ENCODE peak calls at places on chromosome 1, in eight cellular contexts. One of them, this sample, is unnamed.

GRCh38 chr1:233406994-233407631 is 79.6 kb downstream of the MAP3K21 start:
- DNase-seq in CD8-positive, alpha-beta memory T cell: no peak
- DNase-seq in hepatocyte: peak; percentile 15
- DNase-seq in sigmoid colon: no peak
- DNase-seq in cardiac fibroblast: no peak
- DNase-seq in left ventricle myocardium inferior: no peak
- DNase-seq in foreskin fibroblast: no peak
- DNase-seq in fibroblast of mammary gland: no peak
- DNase-seq in this sample: no peak

GRCh38 chr1:40776236-40777072 is 7.1 kb upstream of the KCNQ4 start:
- DNase-seq in foreskin fibroblast: no peak
- DNase-seq in sigmoid colon: no peak
- DNase-seq in CD8-positive, alpha-beta memory T cell: no peak
- DNase-seq in hepatocyte: no peak
- DNase-seq in cardiac fibroblast: no peak
- DNase-seq in left ventricle myocardium inferior: no peak
- DNase-seq in fibroblast of mammary gland: no peak
- DNase-seq in this sample: no peak

GRCh38 chr1:21536223-21536622 is 27.0 kb downstream of the ALPL start:
- DNase-seq in sigmoid colon: no peak
- DNase-seq in fibroblast of mammary gland: peak; percentile 60
- DNase-seq in cardiac fibroblast: peak; percentile 84
- DNase-seq in hepatocyte: no peak
- DNase-seq in left ventricle myocardium inferior: no peak
- DNase-seq in CD8-positive, alpha-beta memory T cell: no peak
- DNase-seq in foreskin fibroblast: no peak
- DNase-seq in this sample: no peak

GRCh38 chr1:50661626-50662025 is 238.4 kb upstream of the DMRTA2 start:
- DNase-seq in hepatocyte: no peak
- DNase-seq in fibroblast of mammary gland: peak; percentile 54
- DNase-seq in foreskin fibroblast: no peak
- DNase-seq in CD8-positive, alpha-beta memory T cell: no peak
- DNase-seq in cardiac fibroblast: no peak
- DNase-seq in sigmoid colon: no peak
- DNase-seq in left ventricle myocardium inferior: no peak
- DNase-seq in this sample: peak; percentile 34

GRCh38 chr1:198480876-198481275 is 59.6 kb downstream of the ATP6V1G3 start:
- DNase-seq in left ventricle myocardium inferior: no peak
- DNase-seq in fibroblast of mammary gland: no peak
- DNase-seq in sigmoid colon: no peak
- DNase-seq in cardiac fibroblast: no peak
- DNase-seq in CD8-positive, alpha-beta memory T cell: no peak
- DNase-seq in foreskin fibroblast: no peak
- DNase-seq in hepatocyte: no peak
- DNase-seq in this sample: no peak

GRCh38 chr1:4362314-4363044 is 291.9 kb upstream of the AJAP1 start:
- DNase-seq in CD8-positive, alpha-beta memory T cell: no peak
- DNase-seq in foreskin fibroblast: no peak
- DNase-seq in hepatocyte: no peak
- DNase-seq in fibroblast of mammary gland: no peak
- DNase-seq in left ventricle myocardium inferior: no peak
- DNase-seq in cardiac fibroblast: no peak
- DNase-seq in sigmoid colon: no peak
- DNase-seq in this sample: no peak

GRCh38 chr1:8571200-8571984 is 246.0 kb downstream of the RERE start:
- DNase-seq in CD8-positive, alpha-beta memory T cell: no peak
- DNase-seq in left ventricle myocardium inferior: no peak
- DNase-seq in sigmoid colon: no peak
- DNase-seq in cardiac fibroblast: peak; percentile 76
- DNase-seq in hepatocyte: peak; percentile 33
- DNase-seq in foreskin fibroblast: peak; percentile 26
- DNase-seq in fibroblast of mammary gland: peak; percentile 75
- DNase-seq in this sample: peak; percentile 43

GRCh38 chr1:204080163-204080903 is 7.4 kb downstream of the SOX13 start:
- DNase-seq in fibroblast of mammary gland: peak; percentile 84
- DNase-seq in left ventricle myocardium inferior: peak; percentile 74
- DNase-seq in hepatocyte: peak; percentile 95
- DNase-seq in cardiac fibroblast: peak; percentile 94
- DNase-seq in sigmoid colon: peak; percentile 92
- DNase-seq in CD8-positive, alpha-beta memory T cell: no peak
- DNase-seq in foreskin fibroblast: peak; percentile 80
- DNase-seq in this sample: peak; percentile 87

GRCh38 chr1:167057297-167057688 is 32.9 kb downstream of the GPA33 start:
- DNase-seq in fibroblast of mammary gland: peak; percentile 19
- DNase-seq in cardiac fibroblast: peak; percentile 29
- DNase-seq in CD8-positive, alpha-beta memory T cell: no peak
- DNase-seq in foreskin fibroblast: peak; percentile 11
- DNase-seq in sigmoid colon: no peak
- DNase-seq in hepatocyte: peak; percentile 65
- DNase-seq in left ventricle myocardium inferior: no peak
- DNase-seq in this sample: peak; percentile 72

GRCh38 chr1:8259498-8260290 is 58.2 kb upstream of the SLC45A1 start:
- DNase-seq in foreskin fibroblast: peak; percentile 50
- DNase-seq in fibroblast of mammary gland: peak; percentile 60
- DNase-seq in cardiac fibroblast: peak; percentile 72
- DNase-seq in hepatocyte: peak; percentile 39
- DNase-seq in CD8-positive, alpha-beta memory T cell: no peak
- DNase-seq in left ventricle myocardium inferior: no peak
- DNase-seq in sigmoid colon: peak; percentile 86
- DNase-seq in this sample: peak; percentile 79

GRCh38 chr1:151867785-151868403 is 14.4 kb upstream of the THEM5 start:
- DNase-seq in sigmoid colon: no peak
- DNase-seq in fibroblast of mammary gland: peak; percentile 90
- DNase-seq in left ventricle myocardium inferior: no peak
- DNase-seq in hepatocyte: no peak
- DNase-seq in cardiac fibroblast: peak; percentile 91
- DNase-seq in CD8-positive, alpha-beta memory T cell: no peak
- DNase-seq in foreskin fibroblast: peak; percentile 67
- DNase-seq in this sample: peak; percentile 46

GRCh38 chr1:43367026-43367903 is 546 bp downstream of the ELOVL1 start:
- DNase-seq in sigmoid colon: no peak
- DNase-seq in hepatocyte: peak; percentile 56
- DNase-seq in left ventricle myocardium inferior: peak; percentile 25
- DNase-seq in fibroblast of mammary gland: no peak
- DNase-seq in CD8-positive, alpha-beta memory T cell: no peak
- DNase-seq in cardiac fibroblast: no peak
- DNase-seq in foreskin fibroblast: peak; percentile 73
- DNase-seq in this sample: no peak

GRCh38 chr1:39395357-39395831 is 96.0 kb upstream of the BMP8A start:
- DNase-seq in sigmoid colon: no peak
- DNase-seq in left ventricle myocardium inferior: no peak
- DNase-seq in hepatocyte: peak; percentile 27
- DNase-seq in cardiac fibroblast: peak; percentile 78
- DNase-seq in fibroblast of mammary gland: peak; percentile 79
- DNase-seq in foreskin fibroblast: peak; percentile 85
- DNase-seq in CD8-positive, alpha-beta memory T cell: no peak
- DNase-seq in this sample: peak; percentile 92

GRCh38 chr1:67646145-67647035 is 38.6 kb upstream of the GADD45A start:
- DNase-seq in fibroblast of mammary gland: peak; percentile 30
- DNase-seq in cardiac fibroblast: peak; percentile 60
- DNase-seq in hepatocyte: peak; percentile 56
- DNase-seq in left ventricle myocardium inferior: peak; percentile 57
- DNase-seq in CD8-positive, alpha-beta memory T cell: no peak
- DNase-seq in sigmoid colon: no peak
- DNase-seq in foreskin fibroblast: no peak
- DNase-seq in this sample: peak; percentile 42

GRCh38 chr1:27773732-27774445 is 870 bp downstream of the STX12 start:
- DNase-seq in fibroblast of mammary gland: peak; percentile 29
- DNase-seq in hepatocyte: no peak
- DNase-seq in foreskin fibroblast: no peak
- DNase-seq in sigmoid colon: no peak
- DNase-seq in cardiac fibroblast: peak; percentile 33
- DNase-seq in CD8-positive, alpha-beta memory T cell: peak; percentile 21
- DNase-seq in left ventricle myocardium inferior: no peak
- DNase-seq in this sample: peak; percentile 45

GRCh38 chr1:205950280-205950679 is 7.0 kb upstream of the SLC26A9 start:
- DNase-seq in foreskin fibroblast: peak; percentile 66
- DNase-seq in left ventricle myocardium inferior: no peak
- DNase-seq in cardiac fibroblast: peak; percentile 74
- DNase-seq in fibroblast of mammary gland: peak; percentile 71
- DNase-seq in sigmoid colon: peak; percentile 70
- DNase-seq in hepatocyte: no peak
- DNase-seq in CD8-positive, alpha-beta memory T cell: no peak
- DNase-seq in this sample: peak; percentile 65

GRCh38 chr1:216464489-216464888 is 41.2 kb upstream of the USH2A start:
- DNase-seq in sigmoid colon: no peak
- DNase-seq in CD8-positive, alpha-beta memory T cell: no peak
- DNase-seq in left ventricle myocardium inferior: no peak
- DNase-seq in fibroblast of mammary gland: peak; percentile 90
- DNase-seq in cardiac fibroblast: peak; percentile 76
- DNase-seq in foreskin fibroblast: peak; percentile 83
- DNase-seq in hepatocyte: no peak
- DNase-seq in this sample: peak; percentile 91

DNA sequence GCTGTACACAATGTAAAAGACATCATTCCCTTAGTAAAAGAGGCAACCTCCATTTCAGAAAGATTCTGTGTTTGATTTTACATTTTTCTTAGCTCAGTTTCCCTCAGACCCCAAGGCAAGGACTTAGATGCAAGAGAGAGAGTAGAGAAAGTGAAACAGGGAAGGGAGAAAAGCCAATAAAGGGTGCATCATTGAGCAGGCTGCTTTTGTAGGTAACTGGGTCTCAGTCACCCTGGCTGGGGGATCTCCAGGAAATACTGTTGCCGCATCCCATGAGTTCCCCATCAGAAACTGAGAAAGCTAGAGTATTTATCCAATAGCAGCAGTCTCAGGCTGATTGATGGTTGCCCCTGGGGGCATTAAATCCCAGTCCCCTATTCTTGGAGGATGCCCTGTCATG is 23.1 kb upstream of the DNAH14 start:
- DNase-seq in cardiac fibroblast: no peak
- DNase-seq in fibroblast of mammary gland: no peak
- DNase-seq in hepatocyte: no peak
- DNase-seq in foreskin fibroblast: no peak
- DNase-seq in CD8-positive, alpha-beta memory T cell: no peak
- DNase-seq in sigmoid colon: no peak
- DNase-seq in left ventricle myocardium inferior: no peak
- DNase-seq in this sample: no peak
- H3K4me3 ChIP-seq in cardiac fibroblast: no peak overlapping the region
- H3K4me3 ChIP-seq in fibroblast of mammary gland: no peak overlapping the region
- H3K4me3 ChIP-seq in hepatocyte: no peak overlapping the region
- H3K4me3 ChIP-seq in foreskin fibroblast: no peak overlapping the region
- H3K4me3 ChIP-seq in CD8-positive, alpha-beta memory T cell: no peak overlapping the region
- H3K4me3 ChIP-seq in sigmoid colon: no peak overlapping the region
- H3K4me3 ChIP-seq in left ventricle myocardium inferior: no peak overlapping the region
- H3K4me3 ChIP-seq in this sample: no peak overlapping the region

GRCh38 chr1:66383168-66383567 is 150.8 kb upstream of the SGIP1 start:
- DNase-seq in cardiac fibroblast: no peak
- DNase-seq in CD8-positive, alpha-beta memory T cell: no peak
- DNase-seq in sigmoid colon: no peak
- DNase-seq in left ventricle myocardium inferior: no peak
- DNase-seq in fibroblast of mammary gland: no peak
- DNase-seq in hepatocyte: no peak
- DNase-seq in foreskin fibroblast: no peak
- DNase-seq in this sample: no peak
- H3K4me3 ChIP-seq in cardiac fibroblast: no peak overlapping the region
- H3K4me3 ChIP-seq in CD8-positive, alpha-beta memory T cell: no peak overlapping the region
- H3K4me3 ChIP-seq in sigmoid colon: no peak overlapping the region
- H3K4me3 ChIP-seq in left ventricle myocardium inferior: no peak overlapping the region
- H3K4me3 ChIP-seq in fibroblast of mammary gland: no peak overlapping the region
- H3K4me3 ChIP-seq in hepatocyte: no peak overlapping the region
- H3K4me3 ChIP-seq in foreskin fibroblast: no peak overlapping the region
- H3K4me3 ChIP-seq in this sample: no peak overlapping the region

GRCh38 chr1:109912873-109913272 is 2.2 kb downstream of the CSF1 start:
- DNase-seq in sigmoid colon: no peak
- DNase-seq in cardiac fibroblast: peak; percentile 68
- DNase-seq in left ventricle myocardium inferior: no peak
- DNase-seq in hepatocyte: no peak
- DNase-seq in CD8-positive, alpha-beta memory T cell: no peak
- DNase-seq in fibroblast of mammary gland: peak; percentile 65
- DNase-seq in foreskin fibroblast: peak; percentile 57
- DNase-seq in this sample: peak; percentile 30
- H3K4me3 ChIP-seq in sigmoid colon: peak overlapping the region; percentile 90
- H3K4me3 ChIP-seq in cardiac fibroblast: peak overlapping the region; percentile 98
- H3K4me3 ChIP-seq in left ventricle myocardium inferior: peak overlapping the region; percentile 96
- H3K4me3 ChIP-seq in hepatocyte: no peak overlapping the region
- H3K4me3 ChIP-seq in CD8-positive, alpha-beta memory T cell: no peak overlapping the region
- H3K4me3 ChIP-seq in fibroblast of mammary gland: peak overlapping the region; percentile 92
- H3K4me3 ChIP-seq in foreskin fibroblast: peak overlapping the region; percentile 97
- H3K4me3 ChIP-seq in this sample: peak overlapping the region; percentile 83

DNA sequence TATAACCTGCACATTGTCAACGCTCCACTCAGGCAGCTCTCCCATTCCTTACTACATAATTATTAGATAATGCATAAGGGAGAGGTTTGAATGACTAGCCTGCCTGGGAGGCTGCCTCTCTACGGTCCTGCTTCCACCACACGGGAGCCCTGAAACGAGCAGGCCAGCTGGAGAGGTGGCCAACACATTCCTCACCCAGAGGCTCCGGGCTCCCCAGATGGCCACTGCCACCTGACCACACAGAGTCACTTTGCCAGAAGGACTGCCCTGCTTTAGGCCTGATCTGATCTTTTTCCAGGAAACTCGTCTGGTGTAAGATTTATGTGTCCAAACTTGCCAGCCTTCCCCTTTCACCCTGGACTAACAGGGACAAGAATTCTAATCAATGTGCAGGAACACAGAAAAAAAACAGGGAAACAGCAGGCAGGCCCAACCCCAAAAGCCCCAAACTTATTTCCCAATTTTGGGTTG is 27.8 kb downstream of the HIVEP3 start:
- DNase-seq in left ventricle myocardium inferior: peak; percentile 48
- DNase-seq in fibroblast of mammary gland: no peak
- DNase-seq in CD8-positive, alpha-beta memory T cell: no peak
- DNase-seq in cardiac fibroblast: peak; percentile 29
- DNase-seq in hepatocyte: no peak
- DNase-seq in foreskin fibroblast: no peak
- DNase-seq in sigmoid colon: no peak
- DNase-seq in this sample: no peak
- H3K4me3 ChIP-seq in left ventricle myocardium inferior: peak overlapping the region; percentile 56
- H3K4me3 ChIP-seq in fibroblast of mammary gland: no peak overlapping the region
- H3K4me3 ChIP-seq in CD8-positive, alpha-beta memory T cell: peak overlapping the region; percentile 40
- H3K4me3 ChIP-seq in cardiac fibroblast: no peak overlapping the region
- H3K4me3 ChIP-seq in hepatocyte: no peak overlapping the region
- H3K4me3 ChIP-seq in foreskin fibroblast: no peak overlapping the region
- H3K4me3 ChIP-seq in sigmoid colon: no peak overlapping the region
- H3K4me3 ChIP-seq in this sample: no peak overlapping the region

DNA sequence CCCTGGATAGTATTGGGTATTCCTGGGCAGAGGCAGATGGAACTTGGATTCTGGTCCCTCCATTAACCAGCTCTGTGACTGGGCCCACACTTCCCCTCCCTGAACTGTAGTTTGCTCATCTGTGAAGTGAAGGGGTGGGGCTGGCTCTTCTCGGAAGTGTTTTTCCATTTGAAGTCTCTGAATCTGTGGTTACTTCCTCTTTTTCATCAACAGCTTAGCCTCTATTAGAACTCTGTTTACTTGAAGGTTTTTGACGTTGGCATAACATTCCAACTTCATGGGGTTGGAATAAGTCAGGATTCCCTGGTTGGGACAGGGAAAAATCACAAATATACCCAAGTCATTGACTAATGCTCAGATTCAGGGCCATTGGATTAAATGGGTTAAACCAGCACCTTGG is 3.6 kb downstream of the KIAA0040 start:
- DNase-seq in hepatocyte: no peak
- DNase-seq in CD8-positive, alpha-beta memory T cell: peak; percentile 17
- DNase-seq in foreskin fibroblast: no peak
- DNase-seq in sigmoid colon: no peak
- DNase-seq in fibroblast of mammary gland: no peak
- DNase-seq in left ventricle myocardium inferior: no peak
- DNase-seq in cardiac fibroblast: no peak
- DNase-seq in this sample: no peak
- H3K4me3 ChIP-seq in hepatocyte: no peak overlapping the region
- H3K4me3 ChIP-seq in CD8-positive, alpha-beta memory T cell: peak overlapping the region; percentile 95
- H3K4me3 ChIP-seq in foreskin fibroblast: no peak overlapping the region
- H3K4me3 ChIP-seq in sigmoid colon: no peak overlapping the region
- H3K4me3 ChIP-seq in fibroblast of mammary gland: no peak overlapping the region
- H3K4me3 ChIP-seq in left ventricle myocardium inferior: peak overlapping the region; percentile 84
- H3K4me3 ChIP-seq in cardiac fibroblast: no peak overlapping the region
- H3K4me3 ChIP-seq in this sample: no peak overlapping the region

GRCh38 chr1:44713321-44713781 is 17.6 kb downstream of the RNU5D-1 start:
- DNase-seq in fibroblast of mammary gland: no peak
- DNase-seq in foreskin fibroblast: no peak
- DNase-seq in hepatocyte: peak; percentile 46
- DNase-seq in CD8-positive, alpha-beta memory T cell: no peak
- DNase-seq in left ventricle myocardium inferior: no peak
- DNase-seq in sigmoid colon: no peak
- DNase-seq in cardiac fibroblast: no peak
- DNase-seq in this sample: no peak
- H3K4me3 ChIP-seq in fibroblast of mammary gland: no peak overlapping the region
- H3K4me3 ChIP-seq in foreskin fibroblast: no peak overlapping the region
- H3K4me3 ChIP-seq in hepatocyte: no peak overlapping the region
- H3K4me3 ChIP-seq in CD8-positive, alpha-beta memory T cell: no peak overlapping the region
- H3K4me3 ChIP-seq in left ventricle myocardium inferior: no peak overlapping the region
- H3K4me3 ChIP-seq in sigmoid colon: no peak overlapping the region
- H3K4me3 ChIP-seq in cardiac fibroblast: no peak overlapping the region
- H3K4me3 ChIP-seq in this sample: no peak overlapping the region